ENCODE peak calls at places on chromosomes 1 and 21, in seven cellular contexts. N is body of pancreas; Q is CD8-positive, alpha-beta T cell; H is heart right ventricle; W is adrenal gland; U is uterus; O is ascending aorta. J is an unnamed sample.

GRCh38 chr1:17933991-17934390 is 173.6 kb upstream of the IGSF21 start:
- DNase-seq in Q (no peak), H (no peak), N (no peak), U (no peak), O (no peak), W (no peak), J (no peak)

GRCh38 chr1:33030575-33030974 is 6.1 kb downstream of the AK2 start:
- DNase-seq in N (no peak), O (no peak), Q (no peak), U (no peak), W (no peak), H (no peak), J (no peak)

GRCh38 chr1:98331232-98331631 is 330.3 kb upstream of the SNX7 start:
- DNase-seq in W (no peak), O (no peak), N (no peak), Q (no peak), H (no peak), U (no peak), J (peak; percentile 5)

GRCh38 chr1:224644553-224645154 is 28.5 kb downstream of the CNIH3 start:
- DNase-seq in H (peak; percentile 41), W (peak; percentile 67), N (peak; percentile 51), U (no peak), O (no peak), Q (peak; percentile 41), J (peak; percentile 37)

GRCh38 chr21:31203371-31204054 is 140.5 kb downstream of the TIAM1 start:
- DNase-seq in Q (no peak), U (no peak), W (no peak), H (no peak), O (no peak), N (no peak), J (peak; percentile 24)

GRCh38 chr1:53665996-53666395 is 73.0 kb downstream of the GLIS1 start:
- DNase-seq in H (no peak), W (no peak), U (no peak), O (no peak), N (no peak), Q (no peak), J (no peak)

GRCh38 chr21:21807598-21807903 is 809.3 kb downstream of the NCAM2 start:
- DNase-seq in Q (no peak), W (no peak), O (no peak), N (no peak), U (no peak), H (no peak), J (no peak)

GRCh38 chr1:20787775-20788488 is 825 bp upstream of the HP1BP3 start:
- DNase-seq in N (peak; percentile 38), W (no peak), Q (no peak), U (peak; percentile 27), H (no peak), O (no peak), J (peak; percentile 68)

DNA sequence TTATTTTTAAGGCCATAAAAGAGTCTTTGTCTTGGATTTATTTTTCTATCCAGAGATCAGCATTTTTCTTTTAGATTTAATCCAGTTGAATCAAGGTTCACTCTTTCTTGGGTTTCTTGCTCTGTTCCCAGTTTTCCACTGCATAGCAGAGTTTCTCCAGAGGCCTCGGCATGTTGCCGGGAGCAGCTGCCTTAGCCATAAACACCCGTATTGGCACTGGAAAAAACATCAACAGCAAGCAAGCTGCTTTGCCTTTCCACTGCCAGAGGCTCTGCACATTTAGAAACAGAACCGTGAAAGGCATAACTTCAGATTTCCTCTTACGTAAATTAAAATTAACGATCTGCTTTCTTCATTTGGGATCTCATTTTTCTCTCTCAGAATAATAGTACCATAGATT is 181.8 kb upstream of the L1TD1 start:
- DNase-seq in Q (no peak), N (peak; percentile 4), H (peak; percentile 13), O (no peak), W (no peak), U (peak; percentile 32), J (no peak)
- H3K27me3 ChIP-seq in Q (no peaks in the 10 kb centered on the region), N (no peaks in the 10 kb centered on the region), H (no peaks in the 10 kb centered on the region), O (no peaks in the 10 kb centered on the region), W (no peaks in the 10 kb centered on the region), U (no peaks in the 10 kb centered on the region), J (no peaks in the 10 kb centered on the region)

GRCh38 chr1:23798662-23799142 is 1.9 kb downstream of the GALE start:
- DNase-seq in N (peak; percentile 70), H (no peak), O (no peak), W (peak; percentile 39), U (no peak), Q (no peak), J (no peak)
- H3K4me3 ChIP-seq in N (no peak overlapping the region), H (no peak overlapping the region), O (no peak overlapping the region), W (no peak overlapping the region), U (no peak overlapping the region), Q (no peak overlapping the region), J (no peak overlapping the region)

DNA sequence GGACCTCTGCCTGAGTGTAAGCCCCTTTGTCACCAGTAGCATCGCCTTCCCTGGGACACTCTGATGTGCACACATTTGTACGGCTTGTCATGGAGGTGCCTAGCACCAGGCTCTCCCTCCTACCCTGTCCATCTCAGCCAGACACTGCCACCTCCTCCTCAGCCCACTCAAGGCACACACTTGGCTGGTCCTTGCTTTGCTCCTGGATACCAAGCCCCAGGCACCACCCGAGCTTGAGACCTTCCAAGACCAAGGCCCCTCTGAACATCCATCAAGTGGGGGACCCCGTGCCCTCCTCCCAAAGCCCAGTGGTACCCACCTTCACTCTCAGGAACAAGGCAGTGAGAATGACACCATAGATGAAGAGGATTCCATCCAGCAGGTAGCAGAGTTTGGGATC is 78.0 kb downstream of the CD247 start:
- DNase-seq in H (no peak), W (no peak), N (no peak), Q (no peak), U (no peak), O (no peak), J (no peak)
- H3K4me1 ChIP-seq in H (peaks cover 8% of the 10 kb centered on the region), W (peaks cover 8% of the 10 kb centered on the region), N (peaks cover 9% of the 10 kb centered on the region), Q (peaks cover 80% of the 10 kb centered on the region), U (no peaks in the 10 kb centered on the region), O (peaks cover 4% of the 10 kb centered on the region), J (no peaks in the 10 kb centered on the region)

GRCh38 chr1:228542376-228542775 is 55.2 kb downstream of the RNF187 start:
- DNase-seq in Q (no peak), W (no peak), O (no peak), U (no peak), N (no peak), H (no peak), J (no peak)

GRCh38 chr1:228543396-228543795 is 56.2 kb downstream of the RNF187 start:
- DNase-seq in W (no peak), H (no peak), U (no peak), N (no peak), O (no peak), Q (no peak), J (no peak)

GRCh38 chr1:228542981-228543380 is 55.8 kb downstream of the RNF187 start:
- DNase-seq in H (no peak), W (no peak), N (no peak), U (no peak), Q (no peak), O (no peak), J (no peak)

GRCh38 chr1:228540161-228540917 is 53.2 kb downstream of the RNF187 start:
- DNase-seq in N (no peak), O (no peak), H (no peak), W (no peak), U (no peak), Q (no peak), J (no peak)

GRCh38 chr1:228541725-228542124 is 54.5 kb downstream of the RNF187 start:
- DNase-seq in W (no peak), O (no peak), N (no peak), H (peak; percentile 49), Q (no peak), U (no peak), J (no peak)
- H3K27me3 ChIP-seq in W (peaks cover 4% of the 10 kb centered on the region), O (no peaks in the 10 kb centered on the region), N (no peaks in the 10 kb centered on the region), H (no peaks in the 10 kb centered on the region), Q (no peaks in the 10 kb centered on the region), U (no peaks in the 10 kb centered on the region), J (no peaks in the 10 kb centered on the region)

DNA sequence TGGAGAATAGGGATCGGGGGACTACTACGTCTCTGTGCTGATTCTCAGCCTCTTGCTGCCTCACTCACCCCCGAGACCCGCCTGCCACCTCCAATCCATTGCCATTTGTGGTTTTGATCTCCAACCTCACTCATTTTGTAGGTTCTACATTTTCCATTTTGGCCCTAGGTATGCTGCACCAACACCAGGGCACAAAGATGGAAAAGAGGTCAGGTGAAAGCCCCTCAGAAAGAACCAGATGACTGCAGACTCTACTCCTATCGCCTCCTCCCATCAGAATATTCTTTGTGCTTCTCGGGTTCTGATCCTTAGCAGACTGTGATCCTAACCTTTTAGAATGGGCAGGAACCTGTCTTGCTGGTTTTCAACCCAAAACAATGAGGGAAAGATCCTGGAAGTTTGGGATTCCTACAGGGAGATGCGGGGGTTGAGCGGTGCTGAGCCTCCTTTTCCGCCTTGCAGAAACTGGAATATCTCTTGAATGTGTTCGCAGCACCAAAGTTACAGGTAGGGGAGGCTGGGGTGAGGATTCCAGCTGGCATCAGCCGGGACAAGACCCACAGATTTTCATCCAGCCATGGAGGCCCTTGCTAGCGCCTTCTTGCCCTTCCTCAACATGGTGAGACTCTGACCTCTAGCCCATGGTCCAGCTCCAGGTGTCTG is 53.1 kb downstream of the RHBG start:
- DNase-seq in U (no peak), H (no peak), Q (no peak), N (no peak), O (no peak), W (no peak), J (no peak)
- H3K4me3 ChIP-seq in U (no peak overlapping the region), H (peak overlapping the region; percentile 41), Q (peak overlapping the region; percentile 66), N (no peak overlapping the region), O (peak overlapping the region; percentile 51), W (no peak overlapping the region), J (no peak overlapping the region)

GRCh38 chr1:116493036-116493435 is 77.8 kb downstream of the CD58 start:
- DNase-seq in N (no peak), Q (no peak), W (no peak), H (no peak), U (no peak), O (no peak), J (no peak)
- H3K4me1 ChIP-seq in N (peaks cover 77% of the 10 kb centered on the region), Q (no peaks in the 10 kb centered on the region), W (no peaks in the 10 kb centered on the region), H (peaks cover 11% of the 10 kb centered on the region), U (no peaks in the 10 kb centered on the region), O (no peaks in the 10 kb centered on the region), J (peaks cover 19% of the 10 kb centered on the region)

GRCh38 chr1:39877980-39878956 is 5.0 kb downstream of the TRIT1 start:
- DNase-seq in W (no peak), N (no peak), H (no peak), O (no peak), U (no peak), Q (no peak), J (no peak)
- H3K27me3 ChIP-seq in W (no peaks in the 10 kb centered on the region), N (no peaks in the 10 kb centered on the region), H (no peaks in the 10 kb centered on the region), O (no peaks in the 10 kb centered on the region), U (no peaks in the 10 kb centered on the region), Q (no peaks in the 10 kb centered on the region), J (no peaks in the 10 kb centered on the region)

DNA sequence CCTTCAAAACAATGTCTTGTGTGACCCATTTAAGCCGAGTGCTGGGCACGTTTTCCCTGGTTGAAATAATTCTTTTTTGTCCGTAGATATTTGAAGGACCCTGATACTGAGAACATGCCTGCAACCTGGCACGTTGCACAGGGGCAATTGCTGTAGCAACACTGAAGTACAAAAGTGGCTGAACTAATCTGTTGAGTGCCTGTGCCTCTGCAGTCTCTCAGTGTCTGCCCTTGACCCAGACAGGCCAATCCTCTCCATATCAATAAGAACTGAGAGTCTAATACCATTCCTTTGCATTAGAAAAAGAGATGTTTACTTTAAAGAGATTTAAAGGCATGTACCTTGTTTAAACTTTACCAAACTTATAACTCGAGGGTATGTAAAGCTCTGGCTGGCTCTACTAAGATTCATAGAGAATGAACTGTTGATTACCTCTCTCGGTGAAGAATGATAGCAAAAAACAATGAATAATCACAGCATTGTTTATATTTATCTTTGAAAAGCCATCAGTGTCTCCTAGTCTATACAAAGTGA is 2.4 kb downstream of the GREM2 start:
- DNase-seq in O (no peak), H (no peak), N (no peak), U (no peak), Q (no peak), W (no peak), J (no peak)
- H3K4me3 ChIP-seq in O (no peak overlapping the region), H (no peak overlapping the region), N (no peak overlapping the region), U (no peak overlapping the region), Q (no peak overlapping the region), W (no peak overlapping the region), J (no peak overlapping the region)